ENCODE peak calls at places on chromosomes 12 and 14, in five cellular contexts. X, S, N, A and W are unnamed samples.
A peak's percentile ranks its signal among the peaks of the same experiment; 100 is the strongest.

GRCh38 chr14:92863281-92863680 is 59.7 kb upstream of the CHGA start:
- DNase-seq in X (no peak), N (no peak), S (no peak), A (no peak), W (no peak)

GRCh38 chr14:59831121-59831730 is 39.4 kb downstream of the RTN1 start:
- DNase-seq in S (no peak), X (no peak), N (no peak), A (no peak), W (no peak)

GRCh38 chr12:76820888-76821482 is 57.1 kb downstream of the ZDHHC17 start:
- DNase-seq in X (peak; percentile 22), N (no peak), S (no peak), A (no peak), W (no peak)

GRCh38 chr12:93563807-93564538 is 8.5 kb upstream of the SOCS2 start:
- DNase-seq in S (peak; percentile 78), A (peak; percentile 98), N (no peak), X (no peak), W (no peak)

GRCh38 chr14:50061664-50062437 is 54.5 kb downstream of the VCPKMT start:
- DNase-seq in N (no peak), A (no peak), X (peak; percentile 66), S (peak; percentile 74), W (no peak)

GRCh38 chr12:52186135-52186840 is 5.5 kb downstream of the KRT80 start:
- DNase-seq in A (no peak), N (no peak), S (no peak), X (peak; percentile 84), W (no peak)

GRCh38 chr12:98559666-98560065 is 33.8 kb upstream of the SLC25A3 start:
- DNase-seq in A (no peak), X (no peak), S (no peak), N (no peak), W (no peak)

GRCh38 chr12:93918262-93918661 is 230.1 kb upstream of the PLXNC1 start:
- DNase-seq in N (no peak), S (no peak), X (no peak), A (no peak), W (no peak)

GRCh38 chr12:46265102-46265501 is 3.7 kb downstream of the SLC38A1 start:
- DNase-seq in S (no peak), N (no peak), A (no peak), X (no peak), W (no peak)

GRCh38 chr12:112686373-112686772 is 105.2 kb upstream of the RPH3A start:
- DNase-seq in N (no peak), S (no peak), A (no peak), X (no peak), W (no peak)

GRCh38 chr12:105205322-105206048 is 30.5 kb downstream of the APPL2 start:
- DNase-seq in N (no peak), A (no peak), S (no peak), X (no peak), W (no peak)

GRCh38 chr14:58587271-58587670 is 50.5 kb upstream of the DACT1 start:
- DNase-seq in S (no peak), A (no peak), X (no peak), N (no peak), W (no peak)

GRCh38 chr12:85865905-85866304 is 8.2 kb upstream of the NTS start:
- DNase-seq in N (no peak), X (no peak), A (no peak), S (no peak), W (no peak)

GRCh38 chr12:73531752-73532151 is 1005.9 kb upstream of the ATXN7L3B start:
- DNase-seq in N (no peak), S (no peak), A (no peak), X (no peak), W (no peak)

GRCh38 chr14:87690076-87690661 is 302.8 kb downstream of the GALC start:
- DNase-seq in A (no peak), X (no peak), N (no peak), S (no peak), W (no peak)

GRCh38 chr14:50347521-50347920 is 35.4 kb downstream of the DMAC2L start:
- DNase-seq in S (no peak), A (no peak), X (peak; percentile 38), N (no peak), W (no peak)

GRCh38 chr14:93073833-93074769 is 41.6 kb downstream of the ITPK1 start:
- DNase-seq in S (no peak), A (no peak), X (no peak), N (no peak), W (no peak)

GRCh38 chr12:27549231-27549800 is 25.3 kb downstream of the PPFIBP1 start:
- DNase-seq in X (peak; percentile 82), N (no peak), A (no peak), S (no peak), W (no peak)

GRCh38 chr12:22755629-22756028 is 130.7 kb downstream of the ETNK1 start:
- DNase-seq in X (no peak), A (no peak), S (no peak), N (no peak), W (no peak)

GRCh38 chr12:62604856-62605255 is 138.2 kb downstream of the MON2 start:
- DNase-seq in N (no peak), A (no peak), X (peak; percentile 29), S (no peak), W (no peak)

GRCh38 chr12:39505025-39505424 is 62.1 kb upstream of the KIF21A start:
- DNase-seq in S (no peak), X (no peak), A (no peak), N (no peak), W (no peak)

GRCh38 chr12:64392221-64392620 is 1.7 kb upstream of the C12orf56 start:
- DNase-seq in A (no peak), X (no peak), S (no peak), N (no peak), W (no peak)

GRCh38 chr14:95597784-95598204 is 62.9 kb downstream of the GLRX5 start:
- DNase-seq in N (no peak), A (no peak), X (no peak), S (no peak), W (no peak)

GRCh38 chr12:109946505-109946904 is 46.4 kb downstream of the TCHP start:
- DNase-seq in S (no peak), X (no peak), A (no peak), N (no peak), W (no peak)

GRCh38 chr14:99517046-99517642 is 35.9 kb downstream of the CCNK start:
- DNase-seq in A (no peak), X (no peak), N (no peak), S (no peak), W (no peak)

GRCh38 chr14:93004699-93005082 is 81.7 kb downstream of the CHGA start:
- DNase-seq in S (no peak), A (no peak), N (no peak), X (no peak), W (no peak)

DNA sequence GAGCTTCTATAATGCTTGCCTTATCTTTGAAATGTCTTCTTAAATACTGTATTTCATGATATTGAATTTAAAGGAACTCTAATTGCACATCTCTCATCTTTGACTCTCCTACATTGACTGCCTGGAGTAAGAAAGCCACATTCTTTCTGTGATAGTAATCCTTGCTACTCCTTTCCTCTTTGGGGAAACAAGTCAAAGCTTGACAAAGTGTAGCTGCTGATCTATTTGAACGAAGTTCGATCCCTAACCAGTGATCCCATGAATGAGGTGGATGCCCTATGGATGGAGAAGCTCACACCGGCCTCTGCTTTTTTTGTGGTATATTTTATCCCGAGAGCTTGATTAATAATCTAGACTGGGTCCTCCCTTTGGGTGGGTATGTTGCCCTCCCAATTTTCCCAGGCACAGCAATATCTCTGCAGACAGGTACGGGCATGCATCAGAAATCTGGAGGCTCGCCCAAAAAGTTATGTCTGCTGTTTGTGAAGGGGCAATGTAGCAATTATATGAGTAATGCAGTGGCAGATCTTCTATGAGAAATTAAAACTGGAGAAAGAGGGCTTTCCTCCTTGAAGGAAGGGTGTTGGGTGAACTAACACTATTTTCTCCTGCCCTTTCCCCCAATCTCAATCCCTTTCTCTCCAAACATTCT is 163.0 kb upstream of the FRMD6 start:
- DNase-seq in A (no peak), N (no peak), S (no peak), X (no peak), W (no peak)
- H3K27ac ChIP-seq in A (no peak overlapping the region), N (no peak overlapping the region), S (no peak overlapping the region), X (no peak overlapping the region), W (peak overlapping the region; percentile 5)

GRCh38 chr12:54285150-54286041 is 4.9 kb downstream of the HNRNPA1 start:
- DNase-seq in N (no peak), A (no peak), X (no peak), S (no peak), W (no peak)

GRCh38 chr12:54282949-54283593 is 2.5 kb downstream of the HNRNPA1 start:
- DNase-seq in A (no peak), N (no peak), X (no peak), S (no peak), W (no peak)

GRCh38 chr12:54280401-54281260 is at the start of gene HNRNPA1:
- DNase-seq in N (peak; percentile 99), S (peak; percentile 97), X (peak; percentile 99), A (peak; percentile 100), W (peak; percentile 100)

GRCh38 chr12:54287316-54288157 is 7.0 kb downstream of the HNRNPA1 start:
- DNase-seq in A (no peak), N (no peak), X (no peak), S (no peak), W (no peak)

GRCh38 chr12:54286042-54286931 is 5.8 kb downstream of the HNRNPA1 start:
- DNase-seq in S (no peak), A (no peak), X (no peak), N (no peak), W (no peak)
- H3K4me1 ChIP-seq in S (no peaks in the 10 kb centered on the region), A (peaks cover 40% of the 10 kb centered on the region), X (peaks cover 20% of the 10 kb centered on the region), N (peaks cover 46% of the 10 kb centered on the region), W (peaks cover 53% of the 10 kb centered on the region)

GRCh38 chr14:74083784-74084276 is 423 bp downstream of the ALDH6A1 start:
- DNase-seq in N (peak; percentile 65), X (no peak), A (no peak), S (no peak), W (no peak)

GRCh38 chr14:74085047-74085637 is 386 bp downstream of the LIN52 start:
- DNase-seq in S (no peak), A (no peak), N (no peak), X (no peak), W (peak; percentile 92)

GRCh38 chr14:74083161-74083560 is 1.1 kb downstream of the ALDH6A1 start:
- DNase-seq in N (no peak), X (no peak), S (no peak), A (no peak), W (no peak)

GRCh38 chr14:74084277-74085046 is at the start of the genes ALDH6A1 and LIN52:
- DNase-seq in X (peak; percentile 100), A (peak; percentile 98), N (peak; percentile 100), S (peak; percentile 99), W (peak; percentile 100)

GRCh38 chr14:74085828-74086227 is 1.1 kb downstream of the LIN52 start:
- DNase-seq in A (no peak), X (no peak), N (no peak), S (no peak), W (no peak)
- H3K27ac ChIP-seq in A (peak overlapping the region; percentile 93), X (no peak overlapping the region), N (peak overlapping the region; percentile 89), S (no peak overlapping the region), W (no peak overlapping the region)

GRCh38 chr14:68368850-68369249 is 424.0 kb downstream of the ZFP36L1 start:
- DNase-seq in A (no peak), S (no peak), X (no peak), N (no peak), W (no peak)

GRCh38 chr14:68366656-68367055 is 426.2 kb downstream of the ZFP36L1 start:
- DNase-seq in N (no peak), A (no peak), X (no peak), S (no peak), W (no peak)

GRCh38 chr14:68369289-68369925 is 423.5 kb downstream of the ZFP36L1 start:
- DNase-seq in S (no peak), N (no peak), A (no peak), X (no peak), W (no peak)

GRCh38 chr14:68365228-68365627 is 427.6 kb downstream of the ZFP36L1 start:
- DNase-seq in X (peak; percentile 54), S (no peak), A (no peak), N (no peak), W (no peak)

GRCh38 chr14:68367444-68368014 is 425.3 kb downstream of the ZFP36L1 start:
- DNase-seq in N (no peak), S (no peak), A (no peak), X (no peak), W (no peak)
- H3K4me1 ChIP-seq in N (peaks cover 48% of the 10 kb centered on the region), S (no peaks in the 10 kb centered on the region), A (no peaks in the 10 kb centered on the region), X (peaks cover 17% of the 10 kb centered on the region), W (peaks cover 30% of the 10 kb centered on the region)